ENCODE peak calls at places on chromosome 9, in five cellular contexts. P is dorsolateral prefrontal cortex, G is cardiac fibroblast, Q is upper lobe of right lung, J is lower lobe of right lung. N is an unnamed sample.

GRCh38 chr9:3894764-3895163 is 369.0 kb upstream of the RFX3 start:
- DNase-seq in P (no peak), G (peak), Q (no peak), J (no peak), N (peak)

GRCh38 chr9:80932947-80933346 is 756.4 kb downstream of the TLE1 start:
- DNase-seq in P (no peak), G (no peak), Q (no peak), J (no peak), N (no peak)

GRCh38 chr9:2603621-2604020 is 18.0 kb upstream of the VLDLR start:
- DNase-seq in P (no peak), G (no peak), Q (no peak), J (no peak), N (no peak)

GRCh38 chr9:36357639-36358038 is 42.4 kb downstream of the RNF38 start:
- DNase-seq in P (no peak), G (no peak), Q (no peak), J (no peak), N (no peak)

GRCh38 chr9:111598730-111599091 is 736 bp downstream of the PTGR1 start:
- DNase-seq in P (no peak), G (peak), Q (peak), J (peak), N (peak)

GRCh38 chr9:135103001-135103446 is 15.6 kb downstream of the OLFM1 start:
- DNase-seq in P (peak), G (no peak), Q (no peak), J (no peak), N (no peak)

GRCh38 chr9:82466616-82467251 is 478.2 kb downstream of the SPATA31D1 start:
- DNase-seq in P (no peak), G (peak), Q (no peak), J (no peak), N (no peak)

GRCh38 chr9:130382636-130383349 is 62.0 kb upstream of the ASS1 start:
- DNase-seq in P (no peak), G (no peak), Q (no peak), J (no peak), N (no peak)

GRCh38 chr9:36074055-36074454 is 37.3 kb downstream of the RECK start:
- DNase-seq in P (no peak), G (no peak), Q (no peak), J (no peak), N (no peak)

GRCh38 chr9:107019216-107019615 is 156.2 kb downstream of the ZNF462 start:
- DNase-seq in P (no peak), G (peak), Q (no peak), J (no peak), N (peak)

GRCh38 chr9:25964239-25964638 is 286.0 kb upstream of the TUSC1 start:
- DNase-seq in P (no peak), G (peak), Q (no peak), J (no peak), N (peak)

GRCh38 chr9:110640736-110641135 is 27.9 kb upstream of the MUSK start:
- DNase-seq in P (no peak), G (peak), Q (no peak), J (no peak), N (peak)

GRCh38 chr9:115653231-115653630 is 500.4 kb upstream of the PAPPA start:
- DNase-seq in P (no peak), G (peak), Q (no peak), J (no peak), N (peak)

DNA sequence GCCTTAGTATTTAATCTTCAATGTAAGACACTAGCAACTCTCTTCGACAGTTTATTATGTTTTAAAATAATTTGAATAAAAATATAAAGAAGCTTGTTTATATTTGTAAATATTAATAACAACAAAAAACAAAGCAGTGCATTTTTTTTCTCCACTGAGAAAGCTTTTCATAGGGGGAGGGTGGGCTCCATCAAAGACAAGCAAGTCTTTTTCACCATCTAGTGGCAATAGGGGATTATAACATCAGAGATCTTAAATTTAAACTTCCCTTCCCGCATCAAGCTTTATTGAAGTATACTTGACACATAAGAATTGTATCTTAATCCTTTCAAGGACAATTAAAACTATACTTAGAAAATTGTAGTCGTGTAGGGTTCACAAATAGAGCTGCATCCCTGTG is 9.3 kb upstream of the OR13F1 start:
- DNase-seq in P (no peak), G (no peak), Q (no peak), J (no peak), N (no peak)
- TF ChIP-seq CTCF in P (peak), G (no peak), Q (no peak), J (no peak), N (no peak)

DNA sequence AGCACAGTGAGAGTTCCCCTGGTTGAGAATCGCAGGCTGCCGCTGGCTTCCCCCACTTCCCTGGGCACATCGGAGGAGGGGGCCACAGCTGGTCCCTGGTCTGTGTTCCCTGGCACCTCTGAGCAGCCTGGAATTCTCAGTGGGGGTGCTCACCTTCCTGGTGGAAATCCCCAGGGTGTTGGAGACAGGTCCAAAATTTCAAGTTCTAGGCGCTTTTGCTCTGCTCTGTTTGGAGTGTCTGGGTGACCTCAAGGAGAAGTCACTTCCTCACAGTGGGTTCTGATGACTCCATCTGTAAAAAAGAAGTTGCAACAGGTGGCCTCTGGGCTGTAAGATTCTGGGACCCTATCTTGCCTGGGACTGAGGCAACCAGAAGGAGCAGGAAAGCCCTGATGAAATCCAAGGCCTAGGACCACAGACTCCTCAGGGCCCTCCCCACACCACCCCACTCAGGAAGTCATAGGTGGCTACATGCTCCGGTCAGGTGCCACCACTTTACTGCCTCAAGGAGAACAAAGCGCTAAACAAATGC is at the start of gene TRAF1:
- DNase-seq in P (no peak), G (no peak), Q (no peak), J (no peak), N (no peak)
- H3K4me3 ChIP-seq in P (no peak), G (no peak), Q (peak), J (peak), N (no peak)

GRCh38 chr9:91162311-91162710 is 199.4 kb downstream of the AUH start:
- DNase-seq in P (no peak), G (no peak), Q (no peak), J (no peak), N (peak)
- TF ChIP-seq CTCF in P (no peak), G (no peak), Q (no peak), J (no peak), N (no peak)

DNA sequence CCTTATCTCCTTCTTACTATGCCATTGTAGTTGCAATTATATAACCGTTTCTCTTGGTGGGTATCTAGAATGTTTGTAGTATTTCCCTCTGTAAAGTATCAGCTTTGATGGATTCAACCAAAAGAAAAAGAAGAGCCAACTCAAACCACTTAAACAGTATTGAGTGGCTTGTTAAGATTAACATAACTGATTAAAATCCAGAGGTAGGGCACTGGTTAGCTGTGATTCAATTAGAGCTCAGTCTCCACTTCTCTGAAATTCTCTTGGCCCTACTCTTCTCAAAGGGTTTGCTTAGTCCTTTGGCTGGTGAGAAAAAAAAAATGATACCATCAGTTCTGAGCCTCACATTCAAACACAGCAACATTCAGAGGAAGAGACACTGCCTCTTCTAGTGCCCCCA is 37.0 kb downstream of the TYRP1 start:
- DNase-seq in P (no peak), G (no peak), Q (no peak), J (no peak), N (no peak)
- H3K4me3 ChIP-seq in P (no peak), G (no peak), Q (no peak), J (no peak), N (no peak)

GRCh38 chr9:77221431-77221830 is 44.1 kb downstream of the VPS13A start:
- DNase-seq in P (no peak), G (no peak), Q (no peak), J (no peak), N (no peak)

GRCh38 chr9:77218612-77219011 is 41.3 kb downstream of the VPS13A start:
- DNase-seq in P (no peak), G (peak), Q (no peak), J (no peak), N (peak)

GRCh38 chr9:77212801-77213200 is 35.5 kb downstream of the VPS13A start:
- DNase-seq in P (no peak), G (no peak), Q (no peak), J (no peak), N (no peak)

GRCh38 chr9:77211561-77211960 is 34.2 kb downstream of the VPS13A start:
- DNase-seq in P (no peak), G (no peak), Q (no peak), J (no peak), N (no peak)

DNA sequence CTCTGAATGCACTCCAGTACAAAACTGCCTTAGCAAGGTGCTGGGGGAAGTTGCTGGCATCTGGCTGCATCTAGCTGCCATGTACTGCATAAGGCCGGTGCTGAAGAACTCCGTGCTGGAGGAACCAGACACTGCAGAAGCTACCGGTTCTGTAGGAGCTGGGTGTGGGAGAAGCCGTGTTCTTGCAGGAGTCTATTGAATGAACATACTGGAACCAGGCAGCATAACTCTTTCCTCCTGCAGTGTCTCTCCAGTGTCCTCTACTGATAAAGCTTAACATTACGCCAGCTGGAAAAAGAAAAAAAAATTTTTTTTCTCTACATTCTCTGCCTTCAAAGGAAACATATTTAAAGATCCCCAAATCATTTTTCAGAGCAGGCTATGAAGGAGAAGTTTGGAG is 38.5 kb downstream of the VPS13A start:
- DNase-seq in P (peak), G (peak), Q (no peak), J (no peak), N (peak)
- TF ChIP-seq CTCF in P (no peak), G (peak), Q (no peak), J (no peak), N (no peak)